ENCODE peak calls at places on chromosomes 5 and 9, in six cellular contexts. S is SK-N-SH, Y is endothelial cell of umbilical vein, G is GM23248, M is astrocyte, N is neural progenitor cell. R is an unnamed sample. For H3K4me1 and H3K79me2, the result is how much of the 10 kb centered on the place peaks cover.

GRCh38 chr5:109455598-109456096 is 45.9 kb upstream of the PJA2 start:
- DNase-seq in M (peak), N (no peak), S (peak), Y (peak), G (peak), R (no peak)

GRCh38 chr9:126395439-126396212 is 69.0 kb downstream of the MVB12B start:
- DNase-seq in M (peak), N (no peak), Y (peak), G (peak), S (no peak), R (no peak)

GRCh38 chr5:115494570-115495289 is 49.8 kb downstream of the FEM1C start:
- DNase-seq in Y (no peak), S (no peak), N (no peak), G (no peak), M (peak), R (no peak)

GRCh38 chr5:161483721-161484120 is 62.8 kb downstream of the GABRB2 start:
- DNase-seq in M (no peak), S (no peak), G (no peak), N (no peak), Y (no peak), R (no peak)

GRCh38 chr5:174571662-174572397 is 152.6 kb upstream of the MSX2 start:
- DNase-seq in G (peak), M (peak), S (peak), Y (peak), N (peak), R (peak)

GRCh38 chr5:157366741-157367684 is 93.0 kb upstream of the NIPAL4 start:
- DNase-seq in N (peak), Y (peak), M (peak), S (peak), G (peak), R (peak)

GRCh38 chr5:175749591-175749990 is 91.7 kb downstream of the HRH2 start:
- DNase-seq in S (no peak), G (no peak), M (no peak), N (no peak), Y (no peak), R (no peak)

GRCh38 chr5:132058646-132059042 is 1.8 kb upstream of the IL3 start:
- DNase-seq in N (no peak), G (no peak), Y (no peak), S (peak), M (no peak), R (no peak)

GRCh38 chr5:6525910-6526309 is 77.3 kb downstream of the UBE2QL1 start:
- DNase-seq in Y (peak), S (peak), G (peak), M (no peak), N (peak), R (no peak)

GRCh38 chr5:168409601-168410458 is 76.4 kb upstream of the RARS1 start:
- DNase-seq in M (peak), S (no peak), Y (no peak), G (peak), N (no peak), R (no peak)

GRCh38 chr5:73619606-73620334 is 6.2 kb upstream of the ARHGEF28 start:
- DNase-seq in G (no peak), Y (no peak), N (no peak), M (no peak), S (no peak), R (no peak)

GRCh38 chr5:14268738-14269137 is 125.6 kb downstream of the TRIO start:
- DNase-seq in G (peak), N (no peak), M (peak), Y (peak), S (no peak), R (no peak)

GRCh38 chr5:175216991-175217390 is 227.0 kb downstream of the DRD1 start:
- DNase-seq in M (peak), G (peak), N (no peak), Y (no peak), S (no peak), R (no peak)

GRCh38 chr5:156019786-156020185 is 307.2 kb upstream of the SGCD start:
- DNase-seq in G (no peak), S (no peak), Y (no peak), M (no peak), N (no peak), R (no peak)

GRCh38 chr9:123998278-123998925 is 13.2 kb upstream of the LHX2 start:
- DNase-seq in N (peak), G (no peak), M (no peak), Y (no peak), S (no peak), R (no peak)

GRCh38 chr5:99130081-99130480 is 201.3 kb upstream of the CHD1 start:
- DNase-seq in M (no peak), Y (peak), N (no peak), G (no peak), S (no peak), R (no peak)

GRCh38 chr9:126805546-126806262 is 864 bp downstream of the ZBTB43 start:
- DNase-seq in N (peak), M (peak), S (no peak), G (peak), Y (peak), R (peak)

GRCh38 chr5:51559921-51560658 is 176.8 kb downstream of the ISL1 start:
- DNase-seq in G (no peak), S (no peak), Y (no peak), N (no peak), M (no peak), R (no peak)

GRCh38 chr5:51559390-51559789 is 176.1 kb downstream of the ISL1 start:
- DNase-seq in G (no peak), S (peak), Y (no peak), N (no peak), M (no peak), R (no peak)

GRCh38 chr5:51556833-51557232 is 173.6 kb downstream of the ISL1 start:
- DNase-seq in Y (no peak), M (no peak), G (no peak), N (no peak), S (no peak), R (no peak)

GRCh38 chr5:51558682-51559081 is 175.4 kb downstream of the ISL1 start:
- DNase-seq in Y (no peak), G (no peak), M (no peak), S (no peak), N (no peak), R (no peak)
- H3K4me1 ChIP-seq in Y (under half), G (under half), M (under half), S (under half), N (under half), R (under half)

DNA sequence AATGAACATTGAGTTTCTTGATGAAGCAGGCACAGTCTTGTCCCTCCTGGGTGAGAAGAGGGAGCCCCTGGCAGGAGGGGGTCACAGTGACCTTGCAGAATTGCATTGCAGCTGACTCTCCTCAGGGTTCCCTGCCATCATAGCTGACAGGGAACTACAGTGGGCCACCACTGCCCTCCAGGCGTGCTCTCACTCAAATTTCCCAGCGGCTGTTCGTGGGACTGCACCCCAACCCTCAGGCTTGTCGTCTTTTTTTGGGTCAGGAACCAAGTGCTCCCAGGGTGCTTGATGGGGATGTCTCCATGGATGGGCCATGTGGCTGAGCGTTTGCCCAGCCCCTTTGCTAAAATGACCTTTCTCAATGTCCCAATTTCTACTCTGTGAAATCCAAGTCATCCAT is 215.8 kb downstream of the MELK start:
- DNase-seq in G (peak), M (no peak), N (peak), S (no peak), Y (no peak), R (peak)
- H2AFZ ChIP-seq in G (no peak), M (no peak), N (no peak), S (no peak), Y (no peak), R (no peak)

DNA sequence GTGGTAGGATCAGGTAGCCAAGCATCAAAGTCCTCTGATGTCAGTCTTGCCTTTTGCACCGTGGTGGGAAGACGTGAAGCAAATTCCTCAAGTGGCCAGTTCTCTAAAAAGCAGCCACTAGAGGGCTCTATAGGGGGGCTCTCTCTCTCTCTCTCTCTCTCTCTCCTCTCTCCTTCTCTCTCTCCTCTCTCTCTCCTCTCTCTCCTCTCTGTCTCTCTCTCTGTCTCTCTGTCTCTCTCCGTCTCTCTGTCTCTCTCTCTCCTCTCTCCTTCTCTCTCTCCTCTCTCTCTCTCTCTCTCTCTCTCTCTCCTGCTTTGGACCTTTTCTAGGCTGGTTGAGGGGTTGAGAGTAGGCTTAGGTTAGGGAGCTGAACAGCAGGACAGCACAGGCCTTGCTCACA is 13.9 kb upstream of the OSMR start:
- DNase-seq in N (peak), Y (peak), S (peak), M (peak), G (peak), R (peak)
- H3K79me2 ChIP-seq in N (under half), Y (under half), S (under half), M (under half), G (half or more), R (under half)

DNA sequence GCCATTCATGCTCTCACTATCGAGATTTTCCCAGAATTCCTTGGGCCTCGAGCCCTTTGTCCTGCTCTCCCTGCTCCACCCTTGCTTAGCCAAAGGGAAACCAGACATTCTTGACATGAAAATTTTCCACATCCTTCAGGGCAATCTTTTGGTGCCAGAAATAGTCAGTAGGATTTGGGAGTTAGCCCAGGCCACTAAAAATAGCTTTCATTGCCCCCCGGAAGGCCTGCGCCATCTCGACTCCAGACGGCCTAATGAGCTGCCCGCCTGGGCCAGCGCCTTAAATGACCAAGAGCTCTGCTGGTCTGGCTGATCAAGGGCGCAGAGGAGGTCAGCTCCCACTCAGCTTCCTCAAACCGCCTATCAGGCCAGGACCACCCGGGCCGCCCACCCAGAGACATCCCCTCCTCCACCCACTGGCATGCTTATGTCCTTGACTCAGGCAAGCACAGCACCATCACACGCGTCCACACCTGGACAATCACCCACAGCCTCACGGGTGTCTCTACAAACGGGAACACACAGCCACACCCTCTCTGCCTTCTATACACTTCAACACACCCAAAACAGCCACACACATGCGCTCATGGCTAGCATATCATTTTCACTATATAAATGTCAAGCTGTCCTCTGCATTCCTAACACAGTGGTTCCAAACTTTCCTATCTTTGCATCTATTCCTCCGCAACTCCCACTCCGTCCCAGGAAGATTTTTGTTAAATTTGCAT is 20.9 kb downstream of the DUSP1 start:
- DNase-seq in Y (no peak), S (no peak), M (peak), N (no peak), G (no peak), R (no peak)
- H3K4me1 ChIP-seq in Y (under half), S (under half), M (under half), N (under half), G (under half), R (under half)

DNA sequence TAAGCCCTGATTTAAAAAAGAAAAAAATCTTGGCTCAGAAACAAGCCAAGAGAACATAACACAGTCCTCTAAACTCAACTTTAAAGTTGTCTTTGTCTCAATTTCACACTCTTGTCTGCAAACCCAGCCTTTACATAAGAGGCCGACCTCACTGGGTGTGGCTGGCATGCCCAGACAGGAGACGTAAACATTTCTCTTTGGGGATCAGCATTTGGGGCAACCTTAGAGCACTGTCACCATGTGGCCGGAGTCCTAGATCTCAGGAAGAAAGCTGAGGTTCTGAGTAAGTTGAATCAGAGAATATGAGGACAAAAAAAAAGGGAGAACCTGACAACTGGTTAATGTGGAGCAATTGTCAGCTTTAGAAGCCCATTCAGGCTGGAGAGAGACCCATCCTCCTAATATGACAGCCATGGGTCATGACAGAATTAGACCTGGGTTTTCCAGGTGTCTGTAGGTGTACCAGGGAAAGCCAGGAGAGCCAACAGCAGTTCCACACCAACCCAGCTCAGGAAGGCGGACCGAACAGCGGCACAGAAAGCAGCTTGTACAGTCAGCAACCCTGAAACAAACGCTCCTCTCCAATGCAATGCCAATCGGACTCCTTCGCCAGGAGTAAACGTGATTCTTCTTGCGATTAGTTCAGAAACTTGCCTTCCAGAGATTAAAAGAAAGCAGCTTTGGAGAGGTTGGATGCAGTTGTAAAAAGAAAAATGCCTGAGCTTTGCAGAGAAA is 97.9 kb upstream of the MAP3K1 start:
- DNase-seq in G (peak), S (no peak), N (no peak), M (peak), Y (no peak), R (no peak)
- H2AFZ ChIP-seq in G (peak), S (no peak), N (peak), M (peak), Y (no peak), R (no peak)